ENCODE peak calls at places on chromosomes 3 and 15, in nine cellular contexts. One of them, this sample, is unnamed.

GRCh38 chr15:60616147-60616546 is 137.2 kb upstream of the ICE2 start:
- DNase-seq in heart right ventricle: no peak
- DNase-seq in Calu3: no peak
- DNase-seq in heart left ventricle: no peak
- DNase-seq in fibroblast of mammary gland: no peak
- DNase-seq in endothelial cell: no peak
- DNase-seq in B cell: no peak
- DNase-seq in adrenal gland: no peak
- DNase-seq in WTC11: no peak
- DNase-seq in this sample: no peak

GRCh38 chr3:138195491-138195890 is 8.4 kb downstream of the ARMC8 start:
- DNase-seq in adrenal gland: no peak
- DNase-seq in Calu3: no peak
- DNase-seq in heart right ventricle: no peak
- DNase-seq in fibroblast of mammary gland: no peak
- DNase-seq in heart left ventricle: no peak
- DNase-seq in B cell: no peak
- DNase-seq in endothelial cell: no peak
- DNase-seq in WTC11: no peak
- DNase-seq in this sample: no peak

GRCh38 chr3:169044341-169045113 is 619.0 kb downstream of the MECOM start:
- DNase-seq in heart right ventricle: no peak
- DNase-seq in heart left ventricle: no peak
- DNase-seq in adrenal gland: no peak
- DNase-seq in fibroblast of mammary gland: peak
- DNase-seq in endothelial cell: no peak
- DNase-seq in Calu3: no peak
- DNase-seq in B cell: no peak
- DNase-seq in WTC11: no peak
- DNase-seq in this sample: no peak

GRCh38 chr15:58462547-58462946 is 30.8 kb downstream of the LIPC start:
- DNase-seq in fibroblast of mammary gland: no peak
- DNase-seq in WTC11: no peak
- DNase-seq in heart right ventricle: no peak
- DNase-seq in adrenal gland: no peak
- DNase-seq in heart left ventricle: no peak
- DNase-seq in B cell: no peak
- DNase-seq in endothelial cell: no peak
- DNase-seq in Calu3: peak
- DNase-seq in this sample: no peak

GRCh38 chr15:78772738-78773137 is 38.5 kb downstream of the ADAMTS7 start:
- DNase-seq in endothelial cell: no peak
- DNase-seq in adrenal gland: no peak
- DNase-seq in heart right ventricle: no peak
- DNase-seq in heart left ventricle: no peak
- DNase-seq in B cell: no peak
- DNase-seq in fibroblast of mammary gland: no peak
- DNase-seq in WTC11: peak
- DNase-seq in Calu3: no peak
- DNase-seq in this sample: no peak

GRCh38 chr15:69760890-69761568 is 308.4 kb downstream of the RPLP1 start:
- DNase-seq in endothelial cell: no peak
- DNase-seq in fibroblast of mammary gland: peak
- DNase-seq in heart left ventricle: no peak
- DNase-seq in B cell: peak
- DNase-seq in adrenal gland: peak
- DNase-seq in WTC11: no peak
- DNase-seq in heart right ventricle: no peak
- DNase-seq in Calu3: peak
- DNase-seq in this sample: peak

GRCh38 chr15:101138913-101139880 is 112.7 kb downstream of the CHSY1 start:
- DNase-seq in Calu3: no peak
- DNase-seq in endothelial cell: no peak
- DNase-seq in B cell: no peak
- DNase-seq in adrenal gland: no peak
- DNase-seq in WTC11: no peak
- DNase-seq in heart right ventricle: no peak
- DNase-seq in fibroblast of mammary gland: no peak
- DNase-seq in heart left ventricle: no peak
- DNase-seq in this sample: no peak

GRCh38 chr3:197392961-197393360 is 94.5 kb upstream of the DLG1 start:
- DNase-seq in heart left ventricle: no peak
- DNase-seq in B cell: no peak
- DNase-seq in heart right ventricle: no peak
- DNase-seq in endothelial cell: no peak
- DNase-seq in WTC11: no peak
- DNase-seq in adrenal gland: no peak
- DNase-seq in fibroblast of mammary gland: peak
- DNase-seq in Calu3: no peak
- DNase-seq in this sample: no peak

GRCh38 chr15:75904241-75904631 is 558 bp downstream of the FBXO22 start:
- DNase-seq in heart right ventricle: peak
- DNase-seq in endothelial cell: peak
- DNase-seq in heart left ventricle: no peak
- DNase-seq in Calu3: peak
- DNase-seq in fibroblast of mammary gland: peak
- DNase-seq in WTC11: peak
- DNase-seq in adrenal gland: peak
- DNase-seq in B cell: no peak
- DNase-seq in this sample: peak

GRCh38 chr3:118641608-118642007 is 393.0 kb downstream of the IGSF11 start:
- DNase-seq in heart right ventricle: no peak
- DNase-seq in fibroblast of mammary gland: no peak
- DNase-seq in B cell: no peak
- DNase-seq in endothelial cell: peak
- DNase-seq in heart left ventricle: no peak
- DNase-seq in Calu3: peak
- DNase-seq in WTC11: peak
- DNase-seq in adrenal gland: no peak
- DNase-seq in this sample: no peak

GRCh38 chr3:100665230-100665629 is 44.1 kb upstream of the TFG start:
- DNase-seq in Calu3: no peak
- DNase-seq in WTC11: no peak
- DNase-seq in heart left ventricle: no peak
- DNase-seq in B cell: no peak
- DNase-seq in adrenal gland: no peak
- DNase-seq in heart right ventricle: no peak
- DNase-seq in endothelial cell: no peak
- DNase-seq in fibroblast of mammary gland: no peak
- DNase-seq in this sample: no peak

GRCh38 chr15:58286541-58286940 is 145.2 kb upstream of the LIPC start:
- DNase-seq in WTC11: no peak
- DNase-seq in endothelial cell: no peak
- DNase-seq in heart left ventricle: no peak
- DNase-seq in fibroblast of mammary gland: no peak
- DNase-seq in Calu3: no peak
- DNase-seq in heart right ventricle: no peak
- DNase-seq in adrenal gland: no peak
- DNase-seq in B cell: no peak
- DNase-seq in this sample: no peak

GRCh38 chr3:63912768-63913588 is 795 bp upstream of the SCAANT1 start:
- DNase-seq in heart left ventricle: peak
- DNase-seq in Calu3: peak
- DNase-seq in endothelial cell: peak
- DNase-seq in adrenal gland: peak
- DNase-seq in fibroblast of mammary gland: peak
- DNase-seq in B cell: no peak
- DNase-seq in heart right ventricle: peak
- DNase-seq in WTC11: peak
- DNase-seq in this sample: peak

GRCh38 chr15:31222769-31223345 is 103.8 kb upstream of the KLF13 start:
- DNase-seq in Calu3: no peak
- DNase-seq in heart right ventricle: no peak
- DNase-seq in adrenal gland: no peak
- DNase-seq in heart left ventricle: no peak
- DNase-seq in WTC11: no peak
- DNase-seq in B cell: no peak
- DNase-seq in endothelial cell: no peak
- DNase-seq in fibroblast of mammary gland: no peak
- DNase-seq in this sample: no peak

DNA sequence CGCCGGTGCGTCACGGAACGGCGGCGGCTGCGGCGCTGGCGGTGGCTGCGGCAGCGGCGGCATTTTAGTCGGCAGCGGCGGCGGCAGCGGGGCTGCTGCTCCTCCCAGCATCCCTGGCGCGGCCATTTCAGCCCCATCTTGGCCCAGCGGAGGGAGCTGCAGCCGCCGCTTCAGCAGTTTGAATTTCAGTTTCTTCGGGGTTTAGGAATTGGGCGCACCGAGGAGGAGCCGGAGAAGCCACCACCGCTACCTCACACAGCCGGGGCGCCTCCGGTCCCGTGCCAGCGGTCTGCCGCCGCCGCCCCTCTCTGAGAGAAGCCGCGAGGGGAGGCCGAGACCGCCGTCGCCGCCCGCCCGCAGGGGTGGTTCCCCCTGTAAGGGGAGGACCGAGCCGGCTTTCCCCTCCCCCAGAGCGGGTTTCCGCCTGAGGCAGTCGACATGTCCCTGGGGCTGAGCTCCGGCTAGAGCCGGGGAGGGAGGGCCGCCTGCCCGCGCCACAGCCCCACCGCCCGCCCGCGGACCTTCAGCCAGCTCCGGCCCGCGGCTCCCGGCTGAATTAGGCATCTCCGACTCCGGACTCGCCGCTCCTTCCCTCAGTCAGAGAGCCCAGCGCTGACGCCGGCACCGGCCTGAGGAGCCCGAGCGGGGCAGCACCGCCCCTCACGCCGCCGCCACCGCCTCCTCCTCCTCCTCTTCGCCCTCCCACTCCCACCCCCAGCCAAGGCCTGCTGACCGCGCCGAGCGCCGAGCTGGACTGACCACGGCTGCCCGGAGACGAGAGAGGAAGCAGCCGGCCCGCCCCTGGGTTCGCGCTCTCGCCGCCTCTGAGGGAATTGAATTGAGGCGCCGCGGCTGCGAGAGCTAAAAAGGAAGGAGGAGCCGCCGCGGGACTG is at the start of gene TSC22D2:
- DNase-seq in Calu3: peak
- DNase-seq in adrenal gland: peak
- DNase-seq in heart left ventricle: peak
- DNase-seq in endothelial cell: peak
- DNase-seq in fibroblast of mammary gland: peak
- DNase-seq in WTC11: peak
- DNase-seq in heart right ventricle: peak
- DNase-seq in B cell: peak
- DNase-seq in this sample: peak
- TF ChIP-seq CTCF in Calu3: no peak
- TF ChIP-seq CTCF in adrenal gland: no peak
- TF ChIP-seq CTCF in heart left ventricle: no peak
- TF ChIP-seq CTCF in endothelial cell: no peak
- TF ChIP-seq CTCF in fibroblast of mammary gland: no peak
- TF ChIP-seq CTCF in WTC11: no peak
- TF ChIP-seq CTCF in heart right ventricle: peak
- TF ChIP-seq CTCF in B cell: no peak
- TF ChIP-seq CTCF in this sample: peak

GRCh38 chr3:5140230-5140621 is 18.1 kb downstream of the ARL8B start:
- DNase-seq in heart left ventricle: no peak
- DNase-seq in Calu3: no peak
- DNase-seq in heart right ventricle: no peak
- DNase-seq in endothelial cell: no peak
- DNase-seq in fibroblast of mammary gland: no peak
- DNase-seq in adrenal gland: no peak
- DNase-seq in B cell: peak
- DNase-seq in WTC11: no peak
- DNase-seq in this sample: no peak
- TF ChIP-seq CTCF in heart left ventricle: no peak
- TF ChIP-seq CTCF in Calu3: no peak
- TF ChIP-seq CTCF in heart right ventricle: no peak
- TF ChIP-seq CTCF in endothelial cell: no peak
- TF ChIP-seq CTCF in fibroblast of mammary gland: no peak
- TF ChIP-seq CTCF in adrenal gland: no peak
- TF ChIP-seq CTCF in B cell: no peak
- TF ChIP-seq CTCF in WTC11: no peak
- TF ChIP-seq CTCF in this sample: no peak

GRCh38 chr3:42654331-42655201 is 1.1 kb downstream of the ZBTB47 start:
- DNase-seq in endothelial cell: peak
- DNase-seq in Calu3: peak
- DNase-seq in adrenal gland: peak
- DNase-seq in fibroblast of mammary gland: peak
- DNase-seq in heart right ventricle: peak
- DNase-seq in heart left ventricle: peak
- DNase-seq in B cell: peak
- DNase-seq in WTC11: peak
- DNase-seq in this sample: peak
- TF ChIP-seq CTCF in endothelial cell: no peak
- TF ChIP-seq CTCF in Calu3: no peak
- TF ChIP-seq CTCF in adrenal gland: no peak
- TF ChIP-seq CTCF in fibroblast of mammary gland: no peak
- TF ChIP-seq CTCF in heart right ventricle: peak
- TF ChIP-seq CTCF in heart left ventricle: no peak
- TF ChIP-seq CTCF in B cell: no peak
- TF ChIP-seq CTCF in WTC11: no peak
- TF ChIP-seq CTCF in this sample: peak

DNA sequence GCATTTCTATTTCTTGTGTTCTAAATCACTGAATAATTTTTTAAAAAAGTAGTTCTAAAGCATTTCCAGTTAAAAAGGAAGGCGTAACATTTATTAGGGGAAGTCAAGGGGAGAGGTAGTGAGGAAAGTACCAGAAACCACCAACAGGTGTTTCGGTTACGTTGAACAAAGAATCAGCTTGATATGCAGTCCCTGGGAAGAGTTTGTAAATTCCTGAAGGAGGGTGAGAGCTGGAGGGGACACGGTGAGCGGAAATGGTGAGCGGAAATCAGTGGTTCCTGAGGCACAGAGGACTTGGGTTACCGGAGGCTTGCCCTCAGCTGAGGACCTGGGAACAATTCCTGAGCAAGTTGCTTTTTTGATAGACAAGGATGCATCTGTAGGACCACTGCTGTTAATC is 17.8 kb downstream of the MAP2K1 start:
- DNase-seq in WTC11: peak
- DNase-seq in B cell: peak
- DNase-seq in heart right ventricle: no peak
- DNase-seq in heart left ventricle: no peak
- DNase-seq in adrenal gland: no peak
- DNase-seq in fibroblast of mammary gland: no peak
- DNase-seq in Calu3: no peak
- DNase-seq in endothelial cell: peak
- DNase-seq in this sample: no peak
- TF ChIP-seq CTCF in WTC11: peak
- TF ChIP-seq CTCF in B cell: peak
- TF ChIP-seq CTCF in heart right ventricle: no peak
- TF ChIP-seq CTCF in heart left ventricle: no peak
- TF ChIP-seq CTCF in adrenal gland: no peak
- TF ChIP-seq CTCF in fibroblast of mammary gland: no peak
- TF ChIP-seq CTCF in Calu3: no peak
- TF ChIP-seq CTCF in endothelial cell: peak
- TF ChIP-seq CTCF in this sample: no peak

This sample was measured in ascending aorta.